ENCODE peak calls at places on chromosome 1, in nine cellular contexts. One of them, this sample, is unnamed.

GRCh38 chr1:112083487-112083886 is 94.0 kb upstream of the KCND3 start:
- DNase-seq in LoVo: no peak
- DNase-seq in head of caudate nucleus: no peak
- DNase-seq in hippocampal formation: no peak
- DNase-seq in stimulated activated CD4-positive, alpha-beta T cell treated with anti-CD3 and anti-CD28 coated beads, Interleukin-15, amount 100 ng/mL, for 24 hours: no peak
- DNase-seq in stromal cell of bone marrow: peak
- DNase-seq in anterior cingulate cortex: no peak
- DNase-seq in BJ: no peak
- DNase-seq in stomach: no peak
- DNase-seq in this sample: no peak

GRCh38 chr1:226593541-226593940 is 45.0 kb downstream of the STUM start:
- DNase-seq in stomach: no peak
- DNase-seq in anterior cingulate cortex: no peak
- DNase-seq in LoVo: no peak
- DNase-seq in stromal cell of bone marrow: no peak
- DNase-seq in head of caudate nucleus: no peak
- DNase-seq in BJ: no peak
- DNase-seq in hippocampal formation: no peak
- DNase-seq in stimulated activated CD4-positive, alpha-beta T cell treated with anti-CD3 and anti-CD28 coated beads, Interleukin-15, amount 100 ng/mL, for 24 hours: no peak
- DNase-seq in this sample: no peak

GRCh38 chr1:214660900-214661299 is 57.9 kb downstream of the CENPF start:
- DNase-seq in hippocampal formation: peak
- DNase-seq in stimulated activated CD4-positive, alpha-beta T cell treated with anti-CD3 and anti-CD28 coated beads, Interleukin-15, amount 100 ng/mL, for 24 hours: peak
- DNase-seq in anterior cingulate cortex: peak
- DNase-seq in stomach: peak
- DNase-seq in stromal cell of bone marrow: peak
- DNase-seq in head of caudate nucleus: peak
- DNase-seq in BJ: peak
- DNase-seq in LoVo: no peak
- DNase-seq in this sample: no peak

GRCh38 chr1:91819038-91819788 is 66.7 kb downstream of the TGFBR3 start:
- DNase-seq in head of caudate nucleus: no peak
- DNase-seq in stomach: no peak
- DNase-seq in stimulated activated CD4-positive, alpha-beta T cell treated with anti-CD3 and anti-CD28 coated beads, Interleukin-15, amount 100 ng/mL, for 24 hours: no peak
- DNase-seq in hippocampal formation: no peak
- DNase-seq in BJ: no peak
- DNase-seq in LoVo: no peak
- DNase-seq in anterior cingulate cortex: no peak
- DNase-seq in stromal cell of bone marrow: no peak
- DNase-seq in this sample: no peak

GRCh38 chr1:205328476-205328875 is 6.9 kb upstream of the NUAK2 start:
- DNase-seq in anterior cingulate cortex: no peak
- DNase-seq in stimulated activated CD4-positive, alpha-beta T cell treated with anti-CD3 and anti-CD28 coated beads, Interleukin-15, amount 100 ng/mL, for 24 hours: no peak
- DNase-seq in hippocampal formation: no peak
- DNase-seq in BJ: no peak
- DNase-seq in head of caudate nucleus: no peak
- DNase-seq in stomach: no peak
- DNase-seq in stromal cell of bone marrow: no peak
- DNase-seq in LoVo: no peak
- DNase-seq in this sample: no peak

GRCh38 chr1:204188959-204189639 is 7.2 kb downstream of the KISS1 start:
- DNase-seq in anterior cingulate cortex: peak
- DNase-seq in stromal cell of bone marrow: no peak
- DNase-seq in head of caudate nucleus: peak
- DNase-seq in LoVo: no peak
- DNase-seq in stimulated activated CD4-positive, alpha-beta T cell treated with anti-CD3 and anti-CD28 coated beads, Interleukin-15, amount 100 ng/mL, for 24 hours: no peak
- DNase-seq in stomach: no peak
- DNase-seq in BJ: no peak
- DNase-seq in hippocampal formation: no peak
- DNase-seq in this sample: no peak

GRCh38 chr1:23995431-23995837 is 15.3 kb upstream of the SRSF10 start:
- DNase-seq in BJ: no peak
- DNase-seq in head of caudate nucleus: no peak
- DNase-seq in hippocampal formation: no peak
- DNase-seq in stimulated activated CD4-positive, alpha-beta T cell treated with anti-CD3 and anti-CD28 coated beads, Interleukin-15, amount 100 ng/mL, for 24 hours: no peak
- DNase-seq in stomach: no peak
- DNase-seq in stromal cell of bone marrow: no peak
- DNase-seq in anterior cingulate cortex: no peak
- DNase-seq in LoVo: no peak
- DNase-seq in this sample: no peak

GRCh38 chr1:230575886-230576477 is 66.3 kb upstream of the COG2 start:
- DNase-seq in head of caudate nucleus: no peak
- DNase-seq in LoVo: peak
- DNase-seq in BJ: no peak
- DNase-seq in stimulated activated CD4-positive, alpha-beta T cell treated with anti-CD3 and anti-CD28 coated beads, Interleukin-15, amount 100 ng/mL, for 24 hours: no peak
- DNase-seq in hippocampal formation: no peak
- DNase-seq in anterior cingulate cortex: no peak
- DNase-seq in stromal cell of bone marrow: no peak
- DNase-seq in stomach: no peak
- DNase-seq in this sample: no peak

GRCh38 chr1:45508295-45509151 is 8.4 kb downstream of the MMACHC start:
- DNase-seq in stimulated activated CD4-positive, alpha-beta T cell treated with anti-CD3 and anti-CD28 coated beads, Interleukin-15, amount 100 ng/mL, for 24 hours: no peak
- DNase-seq in LoVo: no peak
- DNase-seq in BJ: no peak
- DNase-seq in anterior cingulate cortex: no peak
- DNase-seq in stomach: no peak
- DNase-seq in hippocampal formation: no peak
- DNase-seq in stromal cell of bone marrow: no peak
- DNase-seq in head of caudate nucleus: no peak
- DNase-seq in this sample: no peak

GRCh38 chr1:4048076-4048475 is 148.0 kb upstream of the C1orf174 start:
- DNase-seq in LoVo: no peak
- DNase-seq in hippocampal formation: no peak
- DNase-seq in BJ: no peak
- DNase-seq in head of caudate nucleus: peak
- DNase-seq in stromal cell of bone marrow: no peak
- DNase-seq in anterior cingulate cortex: no peak
- DNase-seq in stimulated activated CD4-positive, alpha-beta T cell treated with anti-CD3 and anti-CD28 coated beads, Interleukin-15, amount 100 ng/mL, for 24 hours: no peak
- DNase-seq in stomach: no peak
- DNase-seq in this sample: no peak

GRCh38 chr1:198636391-198636790 is 2.4 kb upstream of the PTPRC start:
- DNase-seq in anterior cingulate cortex: no peak
- DNase-seq in BJ: no peak
- DNase-seq in stimulated activated CD4-positive, alpha-beta T cell treated with anti-CD3 and anti-CD28 coated beads, Interleukin-15, amount 100 ng/mL, for 24 hours: no peak
- DNase-seq in LoVo: no peak
- DNase-seq in stomach: no peak
- DNase-seq in head of caudate nucleus: no peak
- DNase-seq in hippocampal formation: no peak
- DNase-seq in stromal cell of bone marrow: no peak
- DNase-seq in this sample: no peak

GRCh38 chr1:203572134-203572625 is 54.5 kb upstream of the ATP2B4 start:
- DNase-seq in LoVo: no peak
- DNase-seq in BJ: no peak
- DNase-seq in anterior cingulate cortex: no peak
- DNase-seq in stomach: no peak
- DNase-seq in stimulated activated CD4-positive, alpha-beta T cell treated with anti-CD3 and anti-CD28 coated beads, Interleukin-15, amount 100 ng/mL, for 24 hours: no peak
- DNase-seq in head of caudate nucleus: peak
- DNase-seq in stromal cell of bone marrow: no peak
- DNase-seq in hippocampal formation: no peak
- DNase-seq in this sample: no peak

GRCh38 chr1:201347498-201348210 is 29.8 kb downstream of the TNNT2 start:
- DNase-seq in hippocampal formation: no peak
- DNase-seq in stromal cell of bone marrow: no peak
- DNase-seq in BJ: no peak
- DNase-seq in stimulated activated CD4-positive, alpha-beta T cell treated with anti-CD3 and anti-CD28 coated beads, Interleukin-15, amount 100 ng/mL, for 24 hours: no peak
- DNase-seq in anterior cingulate cortex: no peak
- DNase-seq in head of caudate nucleus: no peak
- DNase-seq in LoVo: no peak
- DNase-seq in stomach: no peak
- DNase-seq in this sample: no peak

GRCh38 chr1:46687095-46687659 is 15.5 kb downstream of the TEX38 start:
- DNase-seq in stomach: peak
- DNase-seq in stimulated activated CD4-positive, alpha-beta T cell treated with anti-CD3 and anti-CD28 coated beads, Interleukin-15, amount 100 ng/mL, for 24 hours: no peak
- DNase-seq in stromal cell of bone marrow: peak
- DNase-seq in anterior cingulate cortex: no peak
- DNase-seq in hippocampal formation: peak
- DNase-seq in BJ: no peak
- DNase-seq in head of caudate nucleus: no peak
- DNase-seq in LoVo: peak
- DNase-seq in this sample: no peak

GRCh38 chr1:70353641-70354331 is 736 bp downstream of the ANKRD13C start:
- DNase-seq in head of caudate nucleus: no peak
- DNase-seq in hippocampal formation: peak
- DNase-seq in LoVo: peak
- DNase-seq in stomach: no peak
- DNase-seq in anterior cingulate cortex: no peak
- DNase-seq in stromal cell of bone marrow: no peak
- DNase-seq in BJ: no peak
- DNase-seq in stimulated activated CD4-positive, alpha-beta T cell treated with anti-CD3 and anti-CD28 coated beads, Interleukin-15, amount 100 ng/mL, for 24 hours: peak
- DNase-seq in this sample: peak

GRCh38 chr1:244050835-244051444 is at the start of gene ZBTB18:
- DNase-seq in anterior cingulate cortex: no peak
- DNase-seq in LoVo: no peak
- DNase-seq in hippocampal formation: peak
- DNase-seq in BJ: no peak
- DNase-seq in stomach: no peak
- DNase-seq in stromal cell of bone marrow: no peak
- DNase-seq in head of caudate nucleus: peak
- DNase-seq in stimulated activated CD4-positive, alpha-beta T cell treated with anti-CD3 and anti-CD28 coated beads, Interleukin-15, amount 100 ng/mL, for 24 hours: no peak
- DNase-seq in this sample: no peak

GRCh38 chr1:203028784-203029553 is 2.7 kb downstream of the PPFIA4 start:
- DNase-seq in hippocampal formation: no peak
- DNase-seq in LoVo: no peak
- DNase-seq in stomach: no peak
- DNase-seq in anterior cingulate cortex: no peak
- DNase-seq in stromal cell of bone marrow: no peak
- DNase-seq in stimulated activated CD4-positive, alpha-beta T cell treated with anti-CD3 and anti-CD28 coated beads, Interleukin-15, amount 100 ng/mL, for 24 hours: no peak
- DNase-seq in head of caudate nucleus: no peak
- DNase-seq in BJ: no peak
- DNase-seq in this sample: no peak

This sample was measured in H54.